ENCODE peak calls at places on chromosomes 2 and 18, in eight cellular contexts. E is neural progenitor cell, Q is HCT116, T is SK-N-SH, N is MM.1S, X is hepatocyte, W is GM23338, Y is PC-3. K is an unnamed sample.
A peak's percentile ranks its signal among the peaks of the same experiment; 100 is the strongest.

GRCh38 chr2:32246911-32247310 is 17.8 kb downstream of the NLRC4 start:
- DNase-seq in E (no peak), Q (no peak), T (no peak), N (no peak), X (no peak), W (no peak), Y (peak; percentile 59), K (no peak)

GRCh38 chr18:40813116-40813515 is 1141.9 kb upstream of the PIK3C3 start:
- DNase-seq in E (no peak), Q (no peak), T (no peak), N (no peak), X (no peak), W (no peak), Y (no peak), K (no peak)

GRCh38 chr2:55620123-55620779 is 2.8 kb upstream of the PPP4R3B start:
- DNase-seq in E (peak; percentile 44), Q (no peak), T (peak; percentile 28), N (peak; percentile 31), X (no peak), W (peak; percentile 55), Y (peak; percentile 43), K (peak; percentile 56)

GRCh38 chr2:239473211-239473805 is 72.5 kb upstream of the HDAC4 start:
- DNase-seq in E (no peak), Q (no peak), T (no peak), N (no peak), X (no peak), W (no peak), Y (no peak), K (no peak)

GRCh38 chr2:70745276-70745675 is 22.7 kb downstream of the ADD2 start:
- DNase-seq in E (no peak), Q (no peak), T (no peak), N (no peak), X (no peak), W (no peak), Y (no peak), K (no peak)

GRCh38 chr2:64554117-64554516 is 30.0 kb downstream of the AFTPH start:
- DNase-seq in E (no peak), Q (no peak), T (no peak), N (no peak), X (no peak), W (no peak), Y (no peak), K (no peak)

GRCh38 chr18:13550446-13551304 is 175.7 kb downstream of the FAM210A start:
- DNase-seq in E (no peak), Q (no peak), T (no peak), N (no peak), X (no peak), W (no peak), Y (no peak), K (no peak)

GRCh38 chr2:174117951-174118930 is 130.1 kb downstream of the OLA1 start:
- DNase-seq in E (no peak), Q (peak; percentile 65), T (no peak), N (no peak), X (no peak), W (peak; percentile 53), Y (peak; percentile 91), K (no peak)

GRCh38 chr2:1518891-1519530 is 105.7 kb downstream of the TPO start:
- DNase-seq in E (no peak), Q (no peak), T (no peak), N (no peak), X (no peak), W (no peak), Y (peak; percentile 44), K (no peak)

GRCh38 chr2:40341198-40341597 is 110.7 kb downstream of the SLC8A1 start:
- DNase-seq in E (no peak), Q (no peak), T (no peak), N (no peak), X (no peak), W (no peak), Y (peak; percentile 16), K (no peak)

GRCh38 chr18:48817021-48817461 is 133.7 kb downstream of the SMAD7 start:
- DNase-seq in E (no peak), Q (no peak), T (no peak), N (no peak), X (no peak), W (no peak), Y (no peak), K (no peak)

GRCh38 chr2:31353121-31353520 is 61.4 kb downstream of the XDH start:
- DNase-seq in E (no peak), Q (no peak), T (no peak), N (no peak), X (no peak), W (no peak), Y (no peak), K (no peak)

GRCh38 chr2:202036601-202037037 is 3.0 kb downstream of the FZD7 start:
- DNase-seq in E (peak; percentile 91), Q (no peak), T (peak; percentile 54), N (no peak), X (no peak), W (no peak), Y (no peak), K (no peak)

GRCh38 chr2:84395819-84396218 is 63.3 kb downstream of the SUCLG1 start:
- DNase-seq in E (no peak), Q (no peak), T (no peak), N (no peak), X (no peak), W (no peak), Y (no peak), K (no peak)

GRCh38 chr18:76922107-76922506 is 99.8 kb downstream of the ZNF236 start:
- DNase-seq in E (peak; percentile 80), Q (peak; percentile 2), T (peak; percentile 83), N (no peak), X (peak; percentile 61), W (peak; percentile 83), Y (peak; percentile 38), K (peak; percentile 74)
- TF ChIP-seq CTCF in E (peak; percentile 65), Q (peak; percentile 56), T (peak; percentile 41), N (peak; percentile 14), X (peak; percentile 57), W (peak; percentile 71), Y (peak; percentile 65), K (peak; percentile 78)

GRCh38 chr2:238097201-238097987 is 2.7 kb upstream of the ESPNL start:
- DNase-seq in E (no peak), Q (no peak), T (peak; percentile 58), N (no peak), X (no peak), W (no peak), Y (no peak), K (no peak)

GRCh38 chr2:238099709-238100048 is 461 bp upstream of the ESPNL start:
- DNase-seq in E (no peak), Q (no peak), T (peak; percentile 25), N (no peak), X (no peak), W (no peak), Y (no peak), K (no peak)

GRCh38 chr2:238096311-238097011 is 3.7 kb upstream of the ESPNL start:
- DNase-seq in E (peak; percentile 41), Q (no peak), T (peak; percentile 27), N (no peak), X (no peak), W (peak; percentile 75), Y (no peak), K (no peak)

GRCh38 chr2:238098854-238099708 is 1.1 kb upstream of the ESPNL start:
- DNase-seq in E (no peak), Q (no peak), T (peak; percentile 43), N (no peak), X (no peak), W (no peak), Y (peak; percentile 50), K (no peak)

DNA sequence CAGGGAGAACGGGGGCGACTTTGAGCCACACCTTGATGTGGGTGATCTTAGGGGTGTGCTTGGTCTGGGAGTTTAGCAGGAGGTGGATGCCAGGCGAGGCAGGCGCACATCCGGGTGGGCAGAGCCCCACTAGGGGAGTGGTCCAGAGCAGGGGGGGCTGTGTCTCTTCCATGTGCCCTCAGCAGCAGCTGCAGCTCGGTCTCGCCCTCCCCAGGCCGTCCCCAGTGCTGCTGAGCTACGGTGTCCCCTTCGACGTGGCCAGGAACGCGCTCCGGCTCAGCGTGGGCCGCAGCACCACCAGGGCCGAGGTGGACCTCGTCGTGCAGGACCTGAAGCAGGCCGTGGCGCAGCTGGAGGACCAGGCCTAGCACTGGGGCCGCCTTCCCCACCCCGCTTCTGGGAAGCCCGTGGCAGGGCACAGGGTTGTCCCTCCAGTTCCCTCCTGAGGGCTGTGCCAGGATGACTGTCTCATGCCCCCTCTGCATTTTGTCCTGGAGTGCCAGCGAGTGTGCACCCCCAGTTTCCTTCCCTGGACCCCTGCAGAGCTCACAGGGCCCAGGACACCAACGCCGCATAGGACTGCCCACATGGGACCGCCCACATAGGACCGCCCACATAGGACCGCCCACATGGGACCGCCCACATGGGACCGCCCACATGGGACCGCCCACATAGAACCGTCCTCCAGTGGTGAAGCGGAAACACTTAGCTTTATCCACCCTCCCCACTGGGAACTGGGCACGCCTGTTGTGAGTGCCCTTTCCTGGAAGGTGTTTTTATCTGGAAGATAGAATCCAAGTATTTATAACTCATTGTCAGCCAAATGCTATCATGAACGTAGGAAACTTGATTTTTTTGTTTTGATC is 1.9 kb upstream of the ESPNL start:
- DNase-seq in E (peak; percentile 53), Q (peak; percentile 90), T (peak; percentile 89), N (peak; percentile 72), X (peak; percentile 35), W (peak; percentile 89), Y (peak; percentile 68), K (peak; percentile 88)
- H3K27ac ChIP-seq in E (no peak overlapping the region), Q (peak overlapping the region; percentile 69), T (no peak overlapping the region), N (no peak overlapping the region), X (no peak overlapping the region), W (no peak overlapping the region), Y (peak overlapping the region; percentile 60), K (peak overlapping the region; percentile 6)

GRCh38 chr2:146481629-146482028 is 1363.2 kb upstream of the ACVR2A start:
- DNase-seq in E (no peak), Q (no peak), T (no peak), N (no peak), X (no peak), W (no peak), Y (peak; percentile 65), K (no peak)
- TF ChIP-seq EZH2phosphoT487 in E (no peak), Q (no peak), T (no peak), N (no peak), X (no peak), W (no peak), Y (no peak), K (no peak)

GRCh38 chr2:192159215-192159614 is 35.5 kb downstream of the TMEFF2 start:
- DNase-seq in E (no peak), Q (no peak), T (no peak), N (no peak), X (no peak), W (no peak), Y (peak; percentile 19), K (no peak)

GRCh38 chr2:192159764-192160163 is 35.0 kb downstream of the TMEFF2 start:
- DNase-seq in E (no peak), Q (no peak), T (no peak), N (no peak), X (no peak), W (no peak), Y (no peak), K (no peak)

GRCh38 chr2:192165842-192166241 is 28.9 kb downstream of the TMEFF2 start:
- DNase-seq in E (no peak), Q (no peak), T (no peak), N (no peak), X (no peak), W (no peak), Y (no peak), K (no peak)

GRCh38 chr2:192161670-192162290 is 33.0 kb downstream of the TMEFF2 start:
- DNase-seq in E (no peak), Q (no peak), T (no peak), N (no peak), X (no peak), W (no peak), Y (no peak), K (peak; percentile 4)

GRCh38 chr2:192162392-192163042 is 32.2 kb downstream of the TMEFF2 start:
- DNase-seq in E (peak; percentile 73), Q (peak; percentile 50), T (peak; percentile 12), N (peak; percentile 61), X (peak; percentile 89), W (peak; percentile 89), Y (peak; percentile 87), K (peak; percentile 65)
- TF ChIP-seq CTCF in E (peak; percentile 99), Q (peak; percentile 82), T (peak; percentile 99), N (peak; percentile 96), X (peak; percentile 96), W (peak; percentile 99), Y (peak; percentile 97), K (peak; percentile 100)